ENCODE peak calls at places on chromosome 19, in five cellular contexts. F is HEK293T; I is globus pallidus; S is retina; R is stimulated activated CD4-positive, alpha-beta T cell treated with anti-CD3 and anti-CD28 coated beads, TNF-alpha, amount 100 ng/mL, for 4 hours. A is an unnamed sample.

GRCh38 chr19:38321646-38322323 is 2.1 kb downstream of the KCNK6 start:
- DNase-seq in F (no peak), I (no peak), S (no peak), R (no peak), A (no peak)

GRCh38 chr19:12065100-12065538 is 588 bp downstream of the ZNF844 start:
- DNase-seq in F (no peak), I (peak; percentile 37), S (peak; percentile 79), R (no peak), A (peak; percentile 24)

GRCh38 chr19:52991021-52991420 is 22.7 kb upstream of the ERVV-1 start:
- DNase-seq in F (no peak), I (no peak), S (no peak), R (no peak), A (no peak)

GRCh38 chr19:51507209-51507608 is 5.6 kb upstream of the SIGLEC12 start:
- DNase-seq in F (no peak), I (no peak), S (no peak), R (no peak), A (no peak)

GRCh38 chr19:1872807-1873523 is 9.6 kb upstream of the KLF16 start:
- DNase-seq in F (no peak), I (no peak), S (no peak), R (no peak), A (no peak)

GRCh38 chr19:14961956-14962685 is 17.5 kb downstream of the SLC1A6 start:
- DNase-seq in F (no peak), I (no peak), S (no peak), R (no peak), A (no peak)

GRCh38 chr19:49677232-49677881 is at the start of gene PRMT1:
- DNase-seq in F (peak; percentile 57), I (no peak), S (no peak), R (peak; percentile 14), A (peak; percentile 44)

GRCh38 chr19:40947114-40947513 is 44.0 kb upstream of the CYP2B6 start:
- DNase-seq in F (no peak), I (no peak), S (no peak), R (no peak), A (no peak)

GRCh38 chr19:46924874-46925547 is 64.2 kb downstream of the ARHGAP35 start:
- DNase-seq in F (no peak), I (peak; percentile 51), S (no peak), R (no peak), A (no peak)

GRCh38 chr19:35350591-35350990 is 2.9 kb downstream of the FFAR1 start:
- DNase-seq in F (no peak), I (no peak), S (peak; percentile 57), R (no peak), A (no peak)

GRCh38 chr19:1445185-1445931 is 4.6 kb upstream of the APC2 start:
- DNase-seq in F (peak; percentile 81), I (peak; percentile 66), S (peak; percentile 97), R (peak; percentile 58), A (peak; percentile 91)

GRCh38 chr19:34260771-34261173 is 6.4 kb downstream of the GARRE1 start:
- DNase-seq in F (no peak), I (no peak), S (no peak), R (no peak), A (no peak)

GRCh38 chr19:9945319-9945966 is 9.1 kb upstream of the OLFM2 start:
- DNase-seq in F (peak; percentile 36), I (peak; percentile 64), S (peak; percentile 63), R (no peak), A (peak; percentile 27)

GRCh38 chr19:21023901-21024300 is 3.4 kb downstream of the ZNF430 start:
- DNase-seq in F (no peak), I (no peak), S (no peak), R (no peak), A (no peak)

GRCh38 chr19:1690570-1691307 is 38.3 kb upstream of the TCF3 start:
- DNase-seq in F (peak; percentile 83), I (no peak), S (peak; percentile 52), R (peak; percentile 43), A (no peak)

GRCh38 chr19:1725100-1726064 is 27.9 kb upstream of the ONECUT3 start:
- DNase-seq in F (peak; percentile 99), I (peak; percentile 69), S (peak; percentile 82), R (peak; percentile 1), A (peak; percentile 97)

GRCh38 chr19:46585539-46585938 is 15.6 kb upstream of the CALM3 start:
- DNase-seq in F (no peak), I (no peak), S (no peak), R (no peak), A (no peak)

GRCh38 chr19:4375164-4375619 is 25.2 kb downstream of the SH3GL1 start:
- DNase-seq in F (no peak), I (no peak), S (no peak), R (no peak), A (no peak)

GRCh38 chr19:10580979-10581631 is 6.0 kb downstream of the AP1M2 start:
- DNase-seq in F (peak; percentile 82), I (peak; percentile 91), S (peak; percentile 89), R (peak; percentile 79), A (peak; percentile 86)

GRCh38 chr19:13729859-13730258 is 34.5 kb upstream of the MRI1 start:
- DNase-seq in F (no peak), I (no peak), S (no peak), R (no peak), A (no peak)

GRCh38 chr19:7694499-7694898 is 7.4 kb downstream of the FCER2 start:
- DNase-seq in F (no peak), I (no peak), S (no peak), R (no peak), A (no peak)

GRCh38 chr19:56152644-56153043 is 11.6 kb downstream of the ZNF444 start:
- DNase-seq in F (no peak), I (no peak), S (no peak), R (no peak), A (no peak)